ENCODE peak calls at places on chromosomes 1 and 21, in five cellular contexts. E, D, M, P and L are unnamed samples.

GRCh38 chr1:214917081-214917635 is 165.4 kb upstream of the KCNK2 start:
- DNase-seq in D (no peak), E (no peak), P (no peak), M (no peak), L (no peak)

GRCh38 chr1:178953034-178953433 is 72.7 kb upstream of the FAM20B start:
- DNase-seq in D (no peak), P (no peak), M (no peak), E (no peak), L (no peak)

GRCh38 chr1:156489166-156489934 is 11.2 kb downstream of the MEF2D start:
- DNase-seq in E (peak; percentile 71), M (no peak), D (no peak), P (no peak), L (no peak)

GRCh38 chr1:200706109-200706720 is 32.5 kb upstream of the CAMSAP2 start:
- DNase-seq in D (no peak), M (no peak), E (no peak), P (no peak), L (no peak)

GRCh38 chr1:204842892-204843291 is 27.8 kb upstream of the NFASC start:
- DNase-seq in D (no peak), M (no peak), E (no peak), P (no peak), L (no peak)

GRCh38 chr1:154442006-154442740 is 37.0 kb downstream of the IL6R start:
- DNase-seq in D (no peak), P (peak; percentile 67), M (no peak), E (no peak), L (no peak)

GRCh38 chr21:36124395-36124794 is 10.5 kb upstream of the CBR3 start:
- DNase-seq in E (no peak), D (no peak), M (no peak), P (no peak), L (no peak)

GRCh38 chr1:66058558-66058957 is 265.9 kb downstream of the PDE4B start:
- DNase-seq in P (no peak), E (no peak), M (no peak), D (no peak), L (no peak)

GRCh38 chr1:172322219-172323061 is 98.0 kb upstream of the C1orf105 start:
- DNase-seq in E (no peak), M (no peak), P (peak; percentile 93), D (no peak), L (no peak)

GRCh38 chr1:40633563-40634376 is 31.7 kb downstream of the RIMS3 start:
- DNase-seq in E (no peak), M (no peak), D (no peak), P (peak; percentile 13), L (no peak)

GRCh38 chr1:208565761-208566440 is 321.7 kb upstream of the PLXNA2 start:
- DNase-seq in P (no peak), E (no peak), D (no peak), M (no peak), L (no peak)

GRCh38 chr21:45020629-45021427 is 53.6 kb upstream of the ADARB1 start:
- DNase-seq in P (no peak), M (no peak), D (no peak), E (no peak), L (no peak)

GRCh38 chr1:228646717-228647522 is 88.4 kb upstream of the RHOU start:
- DNase-seq in M (no peak), E (peak; percentile 51), D (no peak), P (peak; percentile 62), L (peak; percentile 41)

GRCh38 chr1:21550097-21550496 is 40.9 kb downstream of the ALPL start:
- DNase-seq in M (no peak), D (no peak), P (peak; percentile 49), E (no peak), L (no peak)

DNA sequence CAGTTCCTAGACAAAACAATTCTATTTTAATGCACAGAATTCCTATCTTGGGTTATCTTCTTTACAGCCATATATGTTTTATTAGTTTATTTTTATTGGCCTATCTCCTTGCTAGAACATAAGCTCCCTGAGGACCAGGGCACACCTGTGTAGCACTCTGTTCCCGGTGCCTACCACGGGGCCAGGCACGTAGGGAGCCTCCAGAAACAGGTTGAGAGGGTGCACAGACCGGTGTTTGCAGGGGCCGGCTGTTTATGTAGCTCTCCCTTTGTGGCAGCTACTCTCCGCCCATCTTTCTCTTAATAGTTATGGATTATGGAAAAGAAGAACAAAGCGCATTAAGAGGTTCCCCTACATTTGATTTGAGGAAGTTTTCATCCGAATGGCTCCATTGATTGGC is 447.2 kb downstream of the CAMTA1 start:
- DNase-seq in M (no peak), P (no peak), D (no peak), E (no peak), L (no peak)
- TF ChIP-seq CTCF in M (no peak), P (no peak), D (no peak), E (no peak), L (no peak)

DNA sequence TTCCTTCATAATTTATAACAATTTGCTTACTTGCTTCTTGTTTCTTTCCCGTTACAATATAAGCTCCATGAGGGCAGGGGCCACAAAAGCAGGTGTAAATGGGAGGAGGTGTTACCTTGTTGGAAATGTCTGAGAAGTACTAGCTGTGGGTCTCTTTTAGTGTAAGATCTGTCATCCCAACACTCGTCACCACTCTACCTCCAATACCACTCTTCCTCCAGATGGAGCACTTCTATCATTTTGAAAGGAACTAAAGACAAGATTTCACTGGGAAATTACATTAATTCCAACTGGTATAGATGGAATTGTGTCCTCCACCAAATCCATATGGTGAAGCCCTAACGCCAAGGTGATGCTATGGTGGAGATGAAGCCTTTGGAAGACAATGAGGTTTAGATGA is 53.0 kb upstream of the CPLANE2 start:
- DNase-seq in M (no peak), P (no peak), E (no peak), D (no peak), L (no peak)
- TF ChIP-seq CTCF in M (no peak), P (peak; percentile 4), E (no peak), D (no peak), L (no peak)

DNA sequence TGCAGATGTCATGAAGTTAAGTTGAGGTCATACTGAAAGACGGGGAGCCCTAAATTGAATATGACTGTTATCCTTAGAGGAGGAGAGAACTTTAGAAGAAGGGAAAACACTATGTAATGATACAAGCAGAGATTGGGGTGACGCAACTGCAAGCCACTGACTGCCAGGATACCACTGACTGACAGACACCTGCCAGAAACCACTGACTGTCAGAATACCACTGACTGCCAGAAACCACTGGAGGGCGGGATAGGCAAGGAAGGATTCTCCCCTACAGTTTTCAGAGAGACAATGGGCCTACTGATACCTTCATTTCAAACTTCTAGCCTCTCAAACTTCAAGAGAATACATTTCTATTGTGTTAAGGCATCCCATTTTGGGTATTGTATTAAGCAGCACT is 388.7 kb downstream of the USH2A start:
- DNase-seq in M (no peak), D (no peak), E (no peak), P (no peak), L (no peak)
- TF ChIP-seq CTCF in M (no peak), D (no peak), E (no peak), P (no peak), L (no peak)

DNA sequence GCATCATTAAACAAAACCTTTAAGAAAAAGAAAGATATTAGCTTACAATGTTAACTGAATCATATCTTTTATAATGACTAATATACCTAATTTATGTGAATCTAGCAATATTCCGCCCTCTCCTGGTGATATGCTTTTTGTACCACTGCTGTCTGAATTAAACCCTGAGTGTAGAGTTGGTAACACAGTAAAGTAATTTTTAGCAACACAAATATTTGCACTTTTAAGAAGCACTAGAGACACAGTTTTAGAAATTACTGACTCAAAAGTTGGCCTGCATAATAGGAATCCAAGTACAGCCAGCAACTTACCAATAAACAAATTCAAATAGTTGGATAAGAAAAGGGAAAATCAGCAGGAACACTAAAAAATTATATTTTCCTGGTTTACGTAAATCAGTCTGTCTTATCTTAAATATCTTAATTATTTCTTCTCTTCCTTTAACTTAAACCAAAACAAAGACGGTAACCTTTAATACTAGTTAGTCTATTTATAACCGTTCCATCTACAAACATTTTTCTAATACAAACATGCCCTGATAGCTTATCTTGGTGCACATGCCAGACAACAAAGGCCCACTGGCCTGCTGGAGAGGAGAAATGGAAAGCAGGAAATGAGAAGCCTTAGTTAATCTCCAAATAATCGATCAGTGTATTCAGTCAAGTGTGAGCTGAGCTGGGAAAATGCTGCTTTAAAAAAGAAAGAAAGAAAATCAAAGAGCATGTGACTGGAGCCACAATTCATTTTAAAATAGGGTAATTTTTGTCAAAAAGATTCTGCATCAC is 246.0 kb downstream of the RERE start:
- DNase-seq in D (no peak), M (no peak), E (no peak), P (peak; percentile 70), L (no peak)
- TF ChIP-seq CTCF in D (no peak), M (peak; percentile 25), E (no peak), P (peak; percentile 58), L (no peak)

GRCh38 chr1:161314201-161314981 is at the start of gene SDHC:
- DNase-seq in M (peak; percentile 74), D (peak; percentile 87), E (peak; percentile 94), P (peak; percentile 95), L (peak; percentile 83)
- TF ChIP-seq CTCF in M (no peak), D (peak; percentile 38), E (no peak), P (peak; percentile 51), L (no peak)

GRCh38 chr1:6623269-6623965 is 1.3 kb upstream of the THAP3 start:
- DNase-seq in M (no peak), D (no peak), E (no peak), P (no peak), L (no peak)

GRCh38 chr1:6622396-6623152 is 2.1 kb upstream of the THAP3 start:
- DNase-seq in P (no peak), M (no peak), D (no peak), E (no peak), L (no peak)

GRCh38 chr1:6627031-6627430 is 2.4 kb downstream of the THAP3 start:
- DNase-seq in D (no peak), M (no peak), P (no peak), E (no peak), L (no peak)

GRCh38 chr1:6625579-6626149 is 996 bp downstream of the THAP3 start:
- DNase-seq in M (no peak), E (no peak), P (peak; percentile 54), D (no peak), L (no peak)

GRCh38 chr1:6624712-6625578 is at the start of gene THAP3:
- DNase-seq in M (peak; percentile 89), E (peak; percentile 94), P (peak; percentile 95), D (peak; percentile 86), L (peak; percentile 83)
- TF ChIP-seq CTCF in M (no peak), E (no peak), P (no peak), D (peak; percentile 25), L (no peak)

GRCh38 chr1:6180215-6180577 is at the start of gene CHD5:
- DNase-seq in M (no peak), D (no peak), E (no peak), P (no peak), L (no peak)
- TF ChIP-seq CTCF in M (no peak), D (no peak), E (no peak), P (no peak), L (no peak)